ENCODE peak calls at places on chromosomes 5 and 9, in five cellular contexts. G is K562, Q is A549, Z is GM12878, B is HepG2. W is an unnamed sample.

GRCh38 chr5:76673125-76673524 is 42.8 kb upstream of the F2R start:
- ATAC-seq in Q (no peak), Z (no peak), G (no peak), B (peak), W (no peak)

GRCh38 chr5:175420383-175420782 is 23.6 kb downstream of the DRD1 start:
- ATAC-seq in G (no peak), Z (no peak), B (no peak), Q (no peak), W (no peak)

GRCh38 chr9:127862075-127863011 is 7.9 kb upstream of the ENG start:
- ATAC-seq in Z (peak), B (peak), G (peak), Q (no peak), W (peak)

GRCh38 chr5:2131196-2131595 is 248.5 kb upstream of the IRX4 start:
- ATAC-seq in G (no peak), B (no peak), Q (no peak), Z (no peak), W (no peak)

GRCh38 chr9:2299156-2299842 is 284.2 kb downstream of the SMARCA2 start:
- ATAC-seq in Q (no peak), B (no peak), G (no peak), Z (no peak), W (no peak)

GRCh38 chr5:97136471-97136870 is 5.9 kb downstream of the LIX1 start:
- ATAC-seq in Q (no peak), G (no peak), B (no peak), Z (no peak), W (no peak)

GRCh38 chr5:57581772-57582171 is 99.2 kb upstream of the ACTBL2 start:
- ATAC-seq in Q (no peak), B (no peak), G (no peak), Z (no peak), W (no peak)

GRCh38 chr5:140141241-140141640 is 15.5 kb downstream of the IGIP start:
- ATAC-seq in G (no peak), B (no peak), Z (no peak), Q (no peak), W (peak)

GRCh38 chr5:32810812-32811211 is 99.7 kb downstream of the NPR3 start:
- ATAC-seq in G (no peak), Z (no peak), B (no peak), Q (no peak), W (no peak)

GRCh38 chr9:130895481-130896232 is 955 bp downstream of the QRFP start:
- ATAC-seq in Z (no peak), G (peak), B (peak), Q (peak), W (no peak)

GRCh38 chr9:121744687-121745395 is 93.4 kb downstream of the DAB2IP start:
- ATAC-seq in Z (no peak), B (peak), G (no peak), Q (no peak), W (no peak)

GRCh38 chr9:114223564-114224246 is 68.4 kb downstream of the COL27A1 start:
- ATAC-seq in G (peak), Q (peak), Z (no peak), B (peak), W (no peak)

GRCh38 chr5:55546991-55547390 is 12.2 kb upstream of the PLPP1 start:
- ATAC-seq in Z (peak), Q (peak), B (peak), G (peak), W (no peak)

DNA sequence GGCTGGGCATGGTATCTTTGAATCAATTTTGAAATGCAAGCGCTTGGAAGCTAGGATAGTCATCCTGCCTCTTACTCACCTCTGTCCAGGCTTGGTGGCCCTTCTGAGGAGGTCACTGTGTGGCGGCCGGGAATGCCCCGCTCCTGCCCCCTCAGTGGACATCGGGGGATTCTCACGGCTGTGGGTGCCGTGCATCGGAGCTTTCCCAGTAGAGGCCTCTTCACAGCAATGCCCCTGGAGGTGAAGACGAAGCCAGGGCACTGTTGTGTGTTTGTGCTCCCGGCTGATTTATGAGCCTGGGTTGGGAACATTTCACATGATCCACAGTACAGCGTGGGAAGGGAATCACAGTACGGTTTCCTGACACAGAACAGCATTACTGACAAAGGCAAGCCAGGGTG is 147.5 kb downstream of the NXNL2 start:
- ATAC-seq in G (no peak), B (no peak), Q (no peak), Z (no peak), W (peak)
- TF ChIP-seq EP300 in G (no peak), B (no peak), Q (no peak), Z (no peak), W (no peak)

GRCh38 chr5:125551797-125552196 is 805.4 kb upstream of the ZNF608 start:
- ATAC-seq in Q (no peak), G (no peak), B (no peak), Z (no peak), W (no peak)

GRCh38 chr5:125552486-125552885 is 806.0 kb upstream of the ZNF608 start:
- ATAC-seq in Z (no peak), G (no peak), Q (no peak), B (no peak), W (no peak)

GRCh38 chr5:125550237-125550636 is 803.8 kb upstream of the ZNF608 start:
- ATAC-seq in Q (no peak), B (no peak), G (no peak), Z (no peak), W (no peak)

GRCh38 chr5:125551246-125551645 is 804.8 kb upstream of the ZNF608 start:
- ATAC-seq in Z (no peak), G (no peak), B (no peak), Q (no peak), W (no peak)

GRCh38 chr5:125549322-125549871 is 803.0 kb upstream of the ZNF608 start:
- ATAC-seq in Q (no peak), G (no peak), B (no peak), Z (no peak), W (no peak)
- TF ChIP-seq EP300 in Q (no peak), G (no peak), B (no peak), Z (no peak), W (no peak)

GRCh38 chr9:90000925-90001324 is 396.1 kb downstream of the GADD45G start:
- ATAC-seq in Q (no peak), B (no peak), G (no peak), Z (no peak), W (no peak)
- TF ChIP-seq EP300 in Q (no peak), B (no peak), G (no peak), Z (no peak), W (no peak)

GRCh38 chr5:103435136-103435914 is 127.3 kb downstream of the NUDT12 start:
- ATAC-seq in Q (no peak), G (no peak), B (no peak), Z (no peak), W (no peak)
- TF ChIP-seq EP300 in Q (no peak), G (no peak), B (no peak), Z (no peak), W (no peak)

GRCh38 chr5:36374275-36374862 is 72.7 kb upstream of the RANBP3L start:
- ATAC-seq in Z (no peak), B (no peak), Q (no peak), G (no peak), W (no peak)

GRCh38 chr5:36373527-36374086 is 71.9 kb upstream of the RANBP3L start:
- ATAC-seq in Q (peak), B (peak), G (peak), Z (no peak), W (peak)

GRCh38 chr5:36378551-36378950 is 76.8 kb upstream of the RANBP3L start:
- ATAC-seq in B (no peak), Q (no peak), G (no peak), Z (no peak), W (no peak)

GRCh38 chr5:36382890-36383289 is 81.2 kb upstream of the RANBP3L start:
- ATAC-seq in G (no peak), B (no peak), Z (no peak), Q (no peak), W (no peak)

DNA sequence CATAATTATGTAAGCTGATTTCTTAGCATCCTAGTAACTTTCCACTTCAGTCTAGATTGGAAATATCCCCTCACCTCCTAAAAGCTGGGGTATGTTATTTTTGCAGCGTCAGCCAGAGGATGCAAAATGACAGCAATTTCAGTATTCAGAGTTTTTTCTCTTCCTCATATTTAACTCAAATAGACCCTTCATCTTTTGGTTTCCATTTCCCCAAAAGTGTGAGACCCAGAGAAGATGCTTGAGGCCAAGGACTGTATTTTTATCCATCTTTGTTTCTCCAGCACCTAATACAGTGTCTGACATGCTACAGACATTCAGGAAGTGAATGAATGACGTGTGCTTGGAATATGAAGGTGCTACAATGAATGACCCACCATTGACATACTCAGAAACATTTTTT is 75.5 kb upstream of the RANBP3L start:
- ATAC-seq in Q (no peak), B (no peak), G (no peak), Z (no peak), W (no peak)
- TF ChIP-seq EP300 in Q (no peak), B (no peak), G (no peak), Z (no peak), W (no peak)

DNA sequence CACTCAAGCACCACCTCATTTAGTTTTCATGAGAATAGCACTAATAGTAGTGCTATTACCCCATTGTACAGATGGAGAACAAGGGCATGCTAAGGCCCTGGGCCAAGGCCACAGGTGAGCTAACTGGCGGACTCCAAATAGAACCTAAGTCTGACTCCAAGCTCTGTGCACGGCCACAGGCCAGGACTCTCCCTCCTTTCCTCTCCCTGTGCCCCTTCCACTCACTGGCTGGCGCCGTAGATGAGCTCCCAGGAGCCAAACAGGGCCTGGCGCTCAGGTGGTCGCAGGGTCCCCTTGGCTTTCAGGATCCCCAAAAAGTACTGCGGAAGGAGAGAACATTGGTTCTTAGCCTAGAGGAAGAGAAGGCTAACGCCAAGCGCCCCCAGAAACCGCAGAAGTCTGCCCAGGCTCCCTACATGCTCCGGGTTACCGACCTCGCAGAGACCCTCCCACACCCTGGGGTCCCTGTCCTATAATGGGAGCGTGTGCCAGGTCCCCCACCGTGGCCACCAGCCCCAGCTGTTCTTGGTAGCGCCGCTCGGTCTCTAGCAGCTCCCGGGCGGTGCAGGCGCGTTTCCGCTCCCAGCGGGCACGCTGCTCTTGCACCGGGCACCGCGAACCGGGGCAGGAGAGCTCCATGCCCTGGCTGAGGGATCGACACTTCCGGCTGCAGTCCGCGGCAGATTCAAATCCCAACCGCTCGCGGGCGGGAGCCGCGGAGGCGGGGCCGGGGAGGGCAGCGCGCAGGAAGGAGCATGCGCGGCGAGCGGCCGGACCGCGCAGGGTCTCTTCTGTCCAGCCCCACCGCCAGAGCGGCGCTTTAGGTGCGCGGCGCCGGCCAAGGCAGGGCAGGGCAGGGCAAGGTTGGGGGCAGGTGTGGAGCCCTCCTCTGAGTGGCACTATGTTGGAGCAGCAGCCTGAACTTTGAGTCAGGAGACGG is at the start of gene ARHGEF39:
- ATAC-seq in Z (peak), B (peak), Q (peak), G (peak), W (peak)
- TF ChIP-seq EP300 in Z (no peak), B (no peak), Q (no peak), G (no peak), W (no peak)

GRCh38 chr9:6128030-6128429 is 87.6 kb upstream of the IL33 start:
- ATAC-seq in Q (no peak), Z (no peak), G (no peak), B (no peak), W (no peak)

GRCh38 chr9:6126377-6126776 is 89.2 kb upstream of the IL33 start:
- ATAC-seq in G (no peak), Z (no peak), Q (no peak), B (no peak), W (no peak)

GRCh38 chr9:6121707-6122106 is 93.9 kb upstream of the IL33 start:
- ATAC-seq in G (no peak), Z (no peak), Q (no peak), B (no peak), W (no peak)

DNA sequence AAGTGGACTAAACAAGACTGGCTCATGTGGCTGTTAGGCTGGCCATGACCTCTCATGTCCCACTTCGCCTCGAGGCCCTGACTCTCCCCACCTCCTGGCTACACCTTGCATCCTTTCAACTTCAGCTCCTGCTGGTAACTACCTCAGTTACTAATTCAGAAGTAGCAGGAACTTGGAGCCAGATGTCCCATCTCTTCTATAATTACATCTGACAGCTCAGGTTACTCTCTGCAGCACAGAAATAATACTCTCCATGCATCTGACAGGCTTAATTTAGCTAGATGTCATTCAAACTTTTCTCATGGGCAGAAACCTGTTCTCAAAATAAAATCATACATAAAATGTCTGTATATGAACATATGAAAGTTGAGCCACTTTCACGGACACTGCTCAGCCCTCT is 92.2 kb upstream of the IL33 start:
- ATAC-seq in Q (no peak), B (no peak), Z (no peak), G (no peak), W (no peak)
- TF ChIP-seq EP300 in Q (no peak), B (no peak), Z (no peak), G (no peak), W (no peak)

GRCh38 chr5:64505769-64506566 is at the start of gene RGS7BP:
- ATAC-seq in G (peak), Z (peak), B (peak), Q (peak), W (peak)

GRCh38 chr5:64514620-64515019 is 8.8 kb downstream of the RGS7BP start:
- ATAC-seq in Q (no peak), Z (no peak), G (no peak), B (no peak), W (no peak)

GRCh38 chr5:64513492-64513891 is 7.7 kb downstream of the RGS7BP start:
- ATAC-seq in B (no peak), Q (no peak), G (no peak), Z (no peak), W (no peak)

GRCh38 chr5:64506567-64507321 is 929 bp downstream of the RGS7BP start:
- ATAC-seq in B (peak), Z (no peak), G (no peak), Q (no peak), W (no peak)

DNA sequence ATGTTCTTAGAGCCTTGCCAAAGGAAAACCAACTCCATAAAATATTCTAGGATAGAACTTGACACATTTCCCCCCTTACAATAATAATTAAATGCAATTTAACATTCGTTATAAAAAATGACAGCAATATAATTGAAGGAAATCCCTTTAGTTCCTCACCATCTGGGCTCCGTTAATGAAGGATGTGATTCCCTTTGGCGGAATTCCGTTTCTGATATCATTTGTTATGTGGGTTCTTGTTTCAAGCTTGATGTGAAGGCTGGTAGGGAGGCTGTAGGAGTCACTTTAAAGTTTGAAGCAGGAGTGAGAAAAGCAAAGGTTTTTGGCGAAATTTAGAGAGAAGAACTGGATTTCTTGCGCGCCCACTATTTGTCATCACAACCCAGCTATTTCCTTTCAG is 4.0 kb downstream of the RGS7BP start:
- ATAC-seq in B (no peak), Z (no peak), Q (no peak), G (no peak), W (no peak)
- TF ChIP-seq EP300 in B (no peak), Z (no peak), Q (no peak), G (no peak), W (no peak)